ENCODE peak calls at places on chromosomes 1 and 21, in eight cellular contexts. V is PC-3, K is ovary, M is thoracic aorta, T is SJSA1, E is left ventricle myocardium inferior, Y is dorsolateral prefrontal cortex, Q is fibroblast of lung. X is an unnamed sample.

GRCh38 chr1:190633488-190633887 is 155.8 kb upstream of the BRINP3 start:
- DNase-seq in V (peak; percentile 25), K (no peak), M (no peak), T (no peak), E (no peak), Y (no peak), Q (peak; percentile 8), X (no peak)

GRCh38 chr1:182599339-182599738 is 4.8 kb downstream of the RGS16 start:
- DNase-seq in V (no peak), K (no peak), M (no peak), T (no peak), E (no peak), Y (no peak), Q (no peak), X (no peak)

GRCh38 chr1:99818063-99818699 is 32.0 kb upstream of the AGL start:
- DNase-seq in V (no peak), K (no peak), M (no peak), T (no peak), E (no peak), Y (no peak), Q (peak; percentile 33), X (no peak)

GRCh38 chr1:235503333-235504121 is 725 bp downstream of the B3GALNT2 start:
- DNase-seq in V (peak; percentile 31), K (peak; percentile 42), M (peak; percentile 7), T (peak; percentile 62), E (peak; percentile 63), Y (no peak), Q (peak; percentile 62), X (no peak)

GRCh38 chr21:45892156-45892919 is 89.2 kb upstream of the COL6A1 start:
- DNase-seq in V (no peak), K (no peak), M (no peak), T (no peak), E (peak; percentile 35), Y (no peak), Q (no peak), X (no peak)

GRCh38 chr1:64894438-64895196 is 71.7 kb downstream of the JAK1 start:
- DNase-seq in V (peak; percentile 36), K (no peak), M (no peak), T (no peak), E (no peak), Y (no peak), Q (no peak), X (no peak)

GRCh38 chr1:225963735-225964530 is 22.9 kb upstream of the LEFTY2 start:
- DNase-seq in V (peak; percentile 34), K (no peak), M (no peak), T (no peak), E (no peak), Y (no peak), Q (no peak), X (no peak)

GRCh38 chr1:88892146-88892877 is 945 bp upstream of the GTF2B start:
- DNase-seq in V (peak; percentile 95), K (no peak), M (no peak), T (no peak), E (no peak), Y (no peak), Q (peak; percentile 81), X (no peak)

GRCh38 chr1:158124999-158125398 is 55.7 kb upstream of the CD1D start:
- DNase-seq in V (peak; percentile 98), K (peak; percentile 76), M (peak; percentile 84), T (peak; percentile 84), E (peak; percentile 81), Y (peak; percentile 89), Q (peak; percentile 95), X (peak; percentile 89)

GRCh38 chr21:28592205-28592845 is 400.4 kb downstream of the LTN1 start:
- DNase-seq in V (no peak), K (no peak), M (no peak), T (no peak), E (no peak), Y (no peak), Q (no peak), X (no peak)

GRCh38 chr1:28156821-28157220 is 19.7 kb downstream of the PTAFR start:
- DNase-seq in V (no peak), K (no peak), M (no peak), T (no peak), E (peak; percentile 35), Y (no peak), Q (no peak), X (no peak)

GRCh38 chr1:154866995-154867795 is 2.9 kb downstream of the KCNN3 start:
- DNase-seq in V (peak; percentile 79), K (no peak), M (no peak), T (peak; percentile 83), E (no peak), Y (peak; percentile 70), Q (peak; percentile 24), X (peak; percentile 42)

GRCh38 chr21:45940091-45940490 is 41.5 kb upstream of the COL6A1 start:
- DNase-seq in V (no peak), K (no peak), M (no peak), T (no peak), E (no peak), Y (no peak), Q (no peak), X (no peak)

GRCh38 chr1:20956272-20956671 is 169.2 kb upstream of the HP1BP3 start:
- DNase-seq in V (no peak), K (no peak), M (no peak), T (no peak), E (no peak), Y (no peak), Q (no peak), X (no peak)

DNA sequence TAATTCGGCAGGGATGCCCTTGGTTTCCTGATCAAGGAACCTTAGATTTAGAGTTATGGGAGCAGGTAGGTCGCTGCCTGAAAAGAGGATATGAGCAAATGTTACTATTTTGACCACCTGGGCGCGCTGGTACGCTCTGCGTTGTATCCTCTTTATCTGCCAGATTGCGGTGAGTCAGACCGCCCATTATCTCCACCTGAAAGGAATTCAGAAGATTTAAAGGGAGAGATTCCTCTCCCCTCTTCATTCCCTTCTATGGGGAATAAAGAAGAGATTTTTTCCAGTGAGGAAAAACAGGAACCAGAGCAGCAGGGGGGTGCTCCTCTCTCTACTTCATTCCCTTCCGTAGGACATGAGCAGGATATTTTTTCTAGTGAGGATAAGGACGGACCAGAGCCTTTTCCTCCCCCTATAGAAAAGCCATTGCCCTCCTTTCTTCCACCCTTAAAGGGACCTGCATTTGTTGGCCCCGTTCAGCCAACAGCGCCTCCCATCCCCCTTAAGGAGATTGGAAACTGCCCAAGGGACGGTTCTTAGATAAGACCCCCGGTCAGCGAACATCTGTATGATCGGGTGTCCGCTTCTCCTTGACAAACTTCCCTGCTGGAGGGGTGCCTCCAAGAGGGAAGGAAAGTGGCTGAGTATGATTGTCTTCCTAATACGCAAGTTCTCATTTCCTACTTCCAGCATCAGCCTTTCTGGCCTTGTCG is 34.1 kb downstream of the CLCA1 start:
- DNase-seq in V (peak; percentile 80), K (peak; percentile 28), M (no peak), T (no peak), E (no peak), Y (no peak), Q (no peak), X (no peak)
- H3K4me3 ChIP-seq in V (peak overlapping the region; percentile 68), K (no peak overlapping the region), M (peak overlapping the region; percentile 66), T (no peak overlapping the region), E (peak overlapping the region; percentile 59), Y (peak overlapping the region; percentile 43), Q (no peak overlapping the region), X (no peak overlapping the region)

DNA sequence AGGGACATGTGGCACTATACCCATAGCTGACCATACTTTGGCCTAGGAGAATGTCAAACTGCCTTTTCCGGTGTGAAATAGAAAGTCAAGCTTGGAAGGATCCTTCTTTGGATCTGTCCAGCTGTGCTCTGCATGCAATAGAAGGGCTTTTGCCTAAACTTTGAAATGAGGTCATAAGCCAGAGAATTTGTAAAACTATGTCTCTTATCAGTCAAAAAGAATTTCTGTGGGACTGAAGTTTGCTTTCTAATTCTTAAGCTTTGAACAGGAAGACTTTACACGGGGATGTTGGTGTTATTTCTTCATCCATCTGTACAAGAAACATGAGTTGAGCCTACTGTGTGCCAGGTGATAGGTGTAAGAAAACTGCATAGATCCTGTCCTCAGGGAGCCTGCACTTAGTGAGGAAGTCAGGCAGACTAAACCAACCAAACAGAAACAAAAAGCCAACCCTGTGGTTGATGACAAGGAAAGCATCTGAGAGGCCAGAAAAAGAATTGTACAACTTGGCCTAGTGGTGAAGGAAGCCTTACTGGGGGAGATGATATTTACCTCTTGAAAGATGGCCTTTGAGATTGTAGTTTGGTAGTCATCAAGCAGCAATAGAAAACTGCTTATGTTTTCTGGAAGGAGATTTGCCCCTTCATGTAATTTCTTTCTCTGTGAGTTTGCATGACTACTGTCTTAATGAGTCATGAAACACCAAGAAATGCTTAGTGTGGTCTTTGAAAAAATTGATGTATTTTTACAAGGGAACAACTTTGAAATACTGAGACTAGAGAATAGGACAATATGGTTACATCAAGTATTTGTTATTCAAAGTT is 24.8 kb downstream of the TGFB2 start:
- DNase-seq in V (peak; percentile 62), K (no peak), M (no peak), T (no peak), E (no peak), Y (no peak), Q (peak; percentile 65), X (no peak)
- H3K27ac ChIP-seq in V (peak overlapping the region; percentile 26), K (no peak overlapping the region), M (peak overlapping the region; percentile 69), T (peak overlapping the region; percentile 84), E (peak overlapping the region; percentile 73), Y (no peak overlapping the region), Q (peak overlapping the region; percentile 79), X (peak overlapping the region; percentile 77)

DNA sequence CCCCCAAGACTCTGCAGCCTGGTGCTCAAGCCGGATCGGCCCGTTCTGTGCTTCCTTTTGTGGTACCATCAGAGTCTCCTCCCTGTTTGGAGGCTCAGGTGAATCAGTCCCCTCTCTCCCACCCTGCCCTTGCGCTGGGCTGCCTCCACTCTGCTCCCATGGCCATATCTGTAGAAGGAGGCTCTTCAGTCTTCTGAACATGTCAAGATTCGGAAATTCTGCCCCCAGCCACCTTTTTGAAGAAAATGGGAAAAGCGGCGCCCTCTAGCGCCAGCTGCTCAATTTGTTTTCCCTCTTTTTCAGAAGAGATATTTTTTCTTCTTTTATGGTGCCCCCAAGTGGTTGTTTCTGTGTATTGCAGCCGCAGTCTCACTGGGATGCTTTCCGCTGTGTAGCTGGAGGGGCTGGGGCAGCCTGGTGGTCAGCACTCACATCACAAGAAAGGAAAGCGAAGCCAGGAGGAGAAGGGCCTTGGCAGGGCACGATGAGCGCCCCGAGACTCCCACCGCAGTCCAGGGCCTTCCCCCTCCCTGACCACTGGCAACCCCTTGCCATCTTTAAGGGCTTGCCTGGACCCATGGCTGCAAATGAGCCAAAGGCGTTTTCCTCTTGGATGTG is 58.4 kb upstream of the CACNA1E start:
- DNase-seq in V (peak; percentile 82), K (peak; percentile 14), M (no peak), T (peak; percentile 75), E (peak; percentile 49), Y (peak; percentile 76), Q (peak; percentile 70), X (peak; percentile 29)
- H3K4me3 ChIP-seq in V (no peak overlapping the region), K (no peak overlapping the region), M (no peak overlapping the region), T (no peak overlapping the region), E (no peak overlapping the region), Y (peak overlapping the region; percentile 37), Q (no peak overlapping the region), X (no peak overlapping the region)

DNA sequence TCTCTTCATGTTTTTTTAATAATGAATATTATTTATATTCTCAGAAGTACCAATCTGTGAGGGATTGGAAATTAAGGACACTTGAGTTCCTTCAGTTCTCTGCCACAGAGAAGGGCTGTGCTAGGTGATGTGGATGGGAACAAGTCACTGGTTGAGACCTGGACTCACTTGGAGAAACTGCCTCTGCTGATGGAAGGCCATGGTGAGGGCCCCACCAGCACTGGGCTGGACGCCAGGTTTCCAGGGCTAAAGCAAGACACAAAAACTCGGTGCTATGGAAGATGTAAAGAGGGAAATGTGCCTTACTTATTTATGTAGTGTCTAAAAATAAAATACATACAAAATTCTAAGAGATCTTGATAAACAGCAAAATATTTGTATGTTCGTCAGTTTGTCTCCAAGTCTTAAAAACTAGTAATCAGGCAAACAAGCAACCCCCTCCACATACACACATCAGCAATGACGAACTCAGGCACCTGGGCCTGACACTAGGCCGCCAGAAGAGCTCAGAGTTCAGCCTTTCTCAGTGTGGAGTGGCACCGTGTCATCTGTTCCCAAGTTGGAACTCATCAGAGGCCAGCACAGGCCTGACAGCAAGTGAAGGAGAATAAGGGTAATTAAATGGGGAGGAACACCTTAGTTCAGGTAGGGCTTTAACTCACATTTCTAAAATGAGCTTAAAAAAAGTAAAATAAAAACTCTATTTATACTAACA is 19.6 kb downstream of the SIPA1L2 start:
- DNase-seq in V (no peak), K (no peak), M (no peak), T (no peak), E (no peak), Y (no peak), Q (no peak), X (no peak)
- H3K27ac ChIP-seq in V (no peak overlapping the region), K (no peak overlapping the region), M (no peak overlapping the region), T (no peak overlapping the region), E (peak overlapping the region; percentile 49), Y (no peak overlapping the region), Q (no peak overlapping the region), X (no peak overlapping the region)